ENCODE peak calls at places on chromosomes 7 and 10, in four cellular contexts. Q is MM.1S, Z is GM12878, P is fibroblast of lung. W is an unnamed sample. For H3K4me1, the result is how much of the 10 kb centered on the place peaks cover.

GRCh38 chr10:20778008-20778757 is 118.9 kb downstream of the NEBL start:
- DNase-seq in P (no peak), Q (no peak), Z (no peak), W (no peak)

GRCh38 chr10:43225787-43226153 is 41.1 kb downstream of the RASGEF1A start:
- DNase-seq in Q (no peak), P (no peak), Z (no peak), W (no peak)

GRCh38 chr7:27442446-27442845 is 199.8 kb downstream of the EVX1 start:
- DNase-seq in Z (no peak), Q (no peak), P (peak), W (no peak)

GRCh38 chr7:41774966-41775365 is 72.1 kb upstream of the INHBA start:
- DNase-seq in Z (no peak), Q (no peak), P (no peak), W (no peak)

GRCh38 chr7:155448632-155449007 is 9.3 kb upstream of the EN2 start:
- DNase-seq in Q (no peak), P (no peak), Z (no peak), W (no peak)

GRCh38 chr7:42689626-42690025 is 222.2 kb downstream of the C7orf25 start:
- DNase-seq in Z (no peak), Q (no peak), P (no peak), W (no peak)

GRCh38 chr10:59177862-59178235 is 1.4 kb downstream of the PHYHIPL start:
- DNase-seq in Z (no peak), P (no peak), Q (no peak), W (no peak)

GRCh38 chr10:121057291-121057690 is 206.1 kb downstream of the WDR11 start:
- DNase-seq in Q (no peak), P (no peak), Z (no peak), W (no peak)

GRCh38 chr7:94906035-94906796 is 1.2 kb upstream of the PPP1R9A start:
- DNase-seq in Z (no peak), Q (no peak), P (no peak), W (no peak)

GRCh38 chr7:94907420-94908203 is at the start of gene PPP1R9A:
- DNase-seq in P (peak), Z (no peak), Q (peak), W (peak)

GRCh38 chr7:94908204-94909022 is 1.0 kb downstream of the PPP1R9A start:
- DNase-seq in P (peak), Z (no peak), Q (no peak), W (peak)

GRCh38 chr7:94909023-94909466 is 1.7 kb downstream of the PPP1R9A start:
- DNase-seq in Z (no peak), P (no peak), Q (no peak), W (no peak)

GRCh38 chr7:94907026-94907419 is 371 bp upstream of the PPP1R9A start:
- DNase-seq in P (no peak), Z (no peak), Q (no peak), W (no peak)
- H3K9ac ChIP-seq in P (no peak), Z (no peak), Q (no peak), W (no peak)

DNA sequence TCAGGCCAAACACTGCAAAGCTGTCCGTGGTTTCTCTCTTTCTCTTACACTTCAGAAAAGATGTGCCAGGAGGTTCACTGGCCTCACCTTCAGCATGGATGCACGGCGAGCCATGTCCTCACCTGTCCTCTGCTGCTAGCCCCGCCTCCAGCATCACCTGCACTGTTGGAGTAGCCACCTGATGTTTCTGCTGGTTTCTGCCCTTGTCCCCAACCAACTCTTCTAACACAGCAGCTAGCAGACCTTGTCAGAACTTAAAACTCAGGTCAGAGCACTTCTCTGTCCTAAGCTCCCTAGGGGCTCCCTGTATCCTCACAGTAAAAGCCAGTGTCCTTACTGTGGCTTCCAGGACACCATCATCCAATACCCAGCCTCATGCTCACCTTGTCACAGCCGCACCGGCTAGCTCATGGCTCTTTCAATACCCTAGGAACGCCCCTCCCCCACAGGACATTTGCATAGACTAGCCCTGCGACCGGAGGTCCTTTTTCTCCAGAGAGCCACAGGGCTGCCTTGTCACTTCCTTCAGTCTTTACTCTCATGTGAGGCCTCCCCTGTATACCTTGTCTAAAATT is 15.2 kb downstream of the PALD1 start:
- DNase-seq in P (no peak), Q (peak), Z (peak), W (no peak)
- H3K4me2 ChIP-seq in P (no peak), Q (peak), Z (peak), W (no peak)

GRCh38 chr10:11878776-11879175 is 55.6 kb downstream of the PROSER2 start:
- DNase-seq in Q (no peak), Z (no peak), P (no peak), W (no peak)
- H3K4me1 ChIP-seq in Q (under half), Z (under half), P (under half), W (under half)

DNA sequence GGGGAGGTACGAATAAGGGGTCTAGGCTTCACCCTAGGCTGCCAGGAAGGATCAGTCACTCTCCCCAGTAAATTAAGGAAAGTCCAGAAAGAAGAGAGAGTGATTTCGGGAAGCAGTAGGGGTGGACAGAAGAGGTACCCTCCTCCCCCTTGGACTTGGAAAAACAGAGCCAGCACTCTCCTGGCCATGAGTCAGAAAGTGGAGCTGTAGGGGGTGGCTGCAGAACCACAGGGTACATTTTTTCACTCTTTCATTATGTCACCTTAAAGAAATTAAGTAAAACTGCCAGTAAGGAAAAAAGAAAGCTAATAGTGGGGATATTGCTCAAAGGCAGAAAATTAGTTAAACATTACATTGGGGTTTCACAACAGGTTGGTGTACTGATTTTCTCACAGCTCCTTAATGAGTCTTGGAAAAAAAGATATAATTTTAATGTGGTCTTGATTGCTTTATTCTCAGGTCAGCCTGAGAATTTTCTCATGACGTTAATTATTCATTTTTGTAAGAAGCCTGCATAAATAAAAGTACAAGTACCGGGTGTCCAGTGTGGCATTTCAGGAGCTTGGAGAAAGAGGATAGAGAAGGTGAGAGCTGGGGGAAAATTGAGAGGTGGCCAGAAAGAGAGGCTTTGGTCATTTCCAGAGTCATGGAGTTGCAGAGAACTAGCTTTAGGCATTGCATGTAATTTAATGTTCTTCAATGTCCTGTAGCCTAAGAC is 23.1 kb upstream of the AOAH start:
- DNase-seq in Z (no peak), P (peak), Q (no peak), W (peak)
- H3K9ac ChIP-seq in Z (no peak), P (no peak), Q (no peak), W (no peak)